ENCODE peak calls at places on chromosomes 4 and X, in nine cellular contexts. Y, N, B, K, H, P, O, F and W are unnamed samples.

GRCh38 chr4:124322234-124322831 is 390.2 kb downstream of the ANKRD50 start:
- DNase-seq in Y (no peak), N (peak), B (no peak), K (peak), H (peak), P (no peak), O (no peak), F (no peak), W (no peak)

GRCh38 chr4:165906272-165906671 is 33.2 kb downstream of the TLL1 start:
- DNase-seq in Y (no peak), N (no peak), B (no peak), K (no peak), H (peak), P (no peak), O (no peak), F (no peak), W (peak)

GRCh38 chr4:47771020-47771419 is 66.8 kb downstream of the CORIN start:
- DNase-seq in Y (no peak), N (no peak), B (no peak), K (no peak), H (no peak), P (no peak), O (no peak), F (no peak), W (no peak)

GRCh38 chr4:2745981-2746806 is 9.9 kb downstream of the TNIP2 start:
- DNase-seq in Y (peak), N (no peak), B (peak), K (no peak), H (peak), P (no peak), O (peak), F (no peak), W (no peak)

GRCh38 chr4:1336079-1336478 is 10.9 kb upstream of the UVSSA start:
- DNase-seq in Y (no peak), N (no peak), B (no peak), K (no peak), H (peak), P (no peak), O (no peak), F (no peak), W (no peak)

GRCh38 chr4:168367065-168367464 is 48.5 kb upstream of the DDX60 start:
- DNase-seq in Y (no peak), N (peak), B (no peak), K (no peak), H (no peak), P (no peak), O (no peak), F (no peak), W (no peak)

GRCh38 chrX:134172588-134173259 is 64.3 kb upstream of the CCDC160 start:
- DNase-seq in Y (no peak), N (peak), B (peak), K (no peak), H (peak), P (no peak), O (no peak), F (no peak), W (no peak)

GRCh38 chr4:109319156-109319555 is 16.7 kb upstream of the COL25A1 start:
- DNase-seq in Y (no peak), N (no peak), B (no peak), K (no peak), H (no peak), P (no peak), O (no peak), F (no peak), W (no peak)

GRCh38 chrX:103919336-103919682 is 43.1 kb upstream of the TMSB15B start:
- DNase-seq in Y (no peak), N (peak), B (peak), K (no peak), H (peak), P (no peak), O (peak), F (no peak), W (no peak)

GRCh38 chrX:123779908-123780396 is 47.1 kb upstream of the THOC2 start:
- DNase-seq in Y (no peak), N (peak), B (no peak), K (no peak), H (no peak), P (no peak), O (no peak), F (no peak), W (no peak)

GRCh38 chrX:18119856-18120255 is 100.8 kb downstream of the BEND2 start:
- DNase-seq in Y (no peak), N (no peak), B (no peak), K (no peak), H (no peak), P (no peak), O (no peak), F (no peak), W (no peak)